ENCODE peak calls at places on chromosomes 4 and X, in seven cellular contexts. K is IMR-90, W is H9, I is neuronal stem cell, V is H1, M is mesendoderm, D is trophoblast cell. T is an unnamed sample.

GRCh38 chr4:103100691-103101090 is 1.1 kb upstream of the BDH2 start:
- DNase-seq in I (no peak), M (no peak), V (no peak), K (no peak), D (no peak), W (no peak), T (no peak)

GRCh38 chr4:105471566-105472176 is 2.2 kb downstream of the PPA2 start:
- DNase-seq in M (peak; percentile 87), V (peak; percentile 27), I (peak; percentile 51), K (peak; percentile 79), D (peak; percentile 88), W (peak; percentile 73), T (peak; percentile 83)

GRCh38 chr4:48854982-48855381 is 24.1 kb downstream of the OCIAD1 start:
- DNase-seq in D (peak; percentile 25), W (no peak), V (no peak), I (no peak), K (no peak), M (no peak), T (no peak)

GRCh38 chr4:142663828-142664227 is 182.3 kb downstream of the INPP4B start:
- DNase-seq in D (peak; percentile 88), V (no peak), W (no peak), I (no peak), K (peak; percentile 18), M (no peak), T (no peak)

GRCh38 chr4:6495296-6495590 is 22.8 kb upstream of the PPP2R2C start:
- DNase-seq in V (no peak), W (peak; percentile 20), K (no peak), M (no peak), I (no peak), D (no peak), T (no peak)

GRCh38 chr4:53706422-53707032 is 115.2 kb upstream of the LNX1 start:
- DNase-seq in M (peak; percentile 74), K (peak; percentile 71), W (no peak), V (no peak), I (peak; percentile 42), D (peak; percentile 86), T (peak; percentile 58)

GRCh38 chr4:62588671-62589070 is 1388.5 kb downstream of the ADGRL3 start:
- DNase-seq in I (no peak), K (no peak), M (no peak), W (no peak), V (no peak), D (no peak), T (no peak)

GRCh38 chrX:2497961-2498780 is 2.6 kb downstream of the DHRSX start:
- DNase-seq in V (no peak), M (no peak), D (peak; percentile 4), W (no peak), K (peak; percentile 23), I (no peak), T (peak; percentile 49)

GRCh38 chr4:7614350-7614949 is 179.7 kb upstream of the PSAPL1 start:
- DNase-seq in I (no peak), V (no peak), M (no peak), W (no peak), D (no peak), K (no peak), T (no peak)

GRCh38 chr4:112840061-112840460 is 203.1 kb downstream of the LARP7 start:
- DNase-seq in V (no peak), I (no peak), D (no peak), M (peak; percentile 72), W (no peak), K (peak; percentile 7), T (peak; percentile 18)

GRCh38 chr4:97924341-97924958 is 218.8 kb downstream of the STPG2 start:
- DNase-seq in I (no peak), K (no peak), V (no peak), D (no peak), W (no peak), M (no peak), T (no peak)

GRCh38 chrX:17525266-17525665 is 150.3 kb downstream of the NHS start:
- DNase-seq in V (no peak), M (no peak), K (peak; percentile 12), W (no peak), D (peak; percentile 51), I (no peak), T (no peak)

GRCh38 chr4:110347805-110348204 is 128.2 kb upstream of the ENPEP start:
- DNase-seq in K (no peak), V (no peak), W (no peak), I (no peak), M (no peak), D (no peak), T (peak; percentile 41)

GRCh38 chr4:7762376-7763040 is 177.2 kb downstream of the AFAP1 start:
- DNase-seq in V (no peak), K (no peak), W (no peak), D (peak; percentile 78), M (peak; percentile 35), I (no peak), T (no peak)

GRCh38 chrX:98398542-98398941 is 1514.8 kb downstream of the RPA4 start:
- DNase-seq in W (no peak), K (no peak), D (no peak), M (no peak), I (no peak), V (no peak), T (no peak)

GRCh38 chr4:38664704-38665401 is 854 bp downstream of the KLF3 start:
- DNase-seq in W (peak; percentile 71), K (peak; percentile 56), I (peak; percentile 70), D (peak; percentile 91), V (no peak), M (peak; percentile 87), T (peak; percentile 73)

GRCh38 chr4:153140294-153140693 is 63.9 kb upstream of the TRIM2 start:
- DNase-seq in D (no peak), M (no peak), I (no peak), V (no peak), K (no peak), W (no peak), T (no peak)

GRCh38 chr4:10456270-10457254 is 664 bp downstream of the ZNF518B start:
- DNase-seq in I (no peak), V (no peak), K (peak; percentile 56), D (peak; percentile 67), M (peak; percentile 76), W (peak; percentile 54), T (peak; percentile 74)

GRCh38 chr4:189293459-189293858 is 647.2 kb upstream of the FRG1 start:
- DNase-seq in W (no peak), D (no peak), K (no peak), V (no peak), I (no peak), M (peak; percentile 45), T (no peak)

GRCh38 chrX:52577464-52578173 is 60.8 kb upstream of the XAGE1B start:
- DNase-seq in V (no peak), K (no peak), M (no peak), W (no peak), I (no peak), D (peak; percentile 21), T (no peak)

GRCh38 chr4:114780205-114780604 is 181.6 kb downstream of the UGT8 start:
- DNase-seq in V (no peak), M (peak; percentile 79), I (peak; percentile 29), W (peak; percentile 39), K (peak; percentile 7), D (peak; percentile 26), T (peak; percentile 44)

DNA sequence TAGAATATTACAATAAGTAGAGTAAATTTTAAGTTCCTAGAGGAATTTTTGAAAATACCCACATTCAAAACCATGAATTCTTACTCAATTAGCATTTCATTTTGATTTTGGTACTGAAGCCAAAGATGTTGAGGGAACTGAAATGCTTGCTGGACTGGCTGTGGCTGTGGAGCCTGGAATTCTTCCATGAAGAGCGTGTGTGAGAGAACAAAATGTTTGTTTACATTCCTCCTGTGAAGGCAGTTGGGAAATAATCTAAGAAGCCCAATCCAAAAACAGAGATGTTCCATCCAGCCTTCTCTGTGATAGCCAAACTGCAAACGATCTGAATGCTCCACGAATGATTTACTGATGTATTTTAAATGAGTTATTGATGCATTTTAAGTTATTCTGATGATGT is 3.8 kb upstream of the ADH1B start:
- DNase-seq in M (no peak), V (no peak), K (peak; percentile 83), W (no peak), I (no peak), D (no peak), T (peak; percentile 47)
- H3K27ac ChIP-seq in M (no peak overlapping the region), V (no peak overlapping the region), K (no peak overlapping the region), W (no peak overlapping the region), I (no peak overlapping the region), D (no peak overlapping the region), T (no peak overlapping the region)

GRCh38 chr4:73839071-73839470 is 2.6 kb downstream of the CXCL6 start:
- DNase-seq in V (no peak), W (no peak), I (no peak), K (no peak), M (no peak), D (no peak), T (no peak)
- H3K23ac ChIP-seq in V (no peak overlapping the region), W (no peak overlapping the region), I (no peak overlapping the region), K (no peak overlapping the region), M (no peak overlapping the region), D (no peak overlapping the region), T (no peak overlapping the region)

DNA sequence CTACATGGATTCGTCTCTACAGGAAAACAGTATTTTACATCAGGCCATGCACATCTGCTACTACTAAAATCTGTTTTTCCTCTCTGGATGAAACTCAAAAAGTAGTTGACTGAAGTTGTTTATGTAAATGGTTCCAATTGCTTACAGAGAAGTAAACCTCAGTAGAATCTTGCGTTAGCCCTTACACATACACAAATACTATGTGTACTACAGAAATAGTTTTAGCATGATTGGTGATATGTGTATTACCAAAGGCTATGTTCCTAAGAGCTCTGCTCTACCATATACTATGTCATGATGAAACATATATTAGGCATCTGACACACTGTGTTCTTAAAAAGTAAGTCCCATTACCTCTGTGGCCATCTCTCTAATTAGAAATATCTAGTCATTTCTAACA is 64.7 kb downstream of the PRSS12 start:
- DNase-seq in M (no peak), D (peak; percentile 58), K (peak; percentile 97), I (no peak), V (no peak), W (no peak), T (peak; percentile 86)
- H3K27ac ChIP-seq in M (no peak overlapping the region), D (no peak overlapping the region), K (peak overlapping the region; percentile 73), I (no peak overlapping the region), V (no peak overlapping the region), W (no peak overlapping the region), T (no peak overlapping the region)

GRCh38 chr4:8860096-8860891 is 11.3 kb downstream of the HMX1 start:
- DNase-seq in I (no peak), D (no peak), V (no peak), M (peak; percentile 84), W (no peak), K (no peak), T (peak; percentile 0)
- H3K23ac ChIP-seq in I (peak overlapping the region; percentile 49), D (no peak overlapping the region), V (no peak overlapping the region), M (peak overlapping the region; percentile 66), W (no peak overlapping the region), K (no peak overlapping the region), T (no peak overlapping the region)

GRCh38 chr4:78517050-78517652 is 34.4 kb upstream of the ANXA3 start:
- DNase-seq in I (peak; percentile 5), M (peak; percentile 34), V (no peak), W (no peak), D (peak; percentile 69), K (peak; percentile 43), T (peak; percentile 49)
- H3K27ac ChIP-seq in I (no peak overlapping the region), M (no peak overlapping the region), V (no peak overlapping the region), W (no peak overlapping the region), D (no peak overlapping the region), K (no peak overlapping the region), T (no peak overlapping the region)